ENCODE peak calls at places on chromosomes 16 and 17, in six cellular contexts. S, Z, Q, E, M and I are unnamed samples.

GRCh38 chr17:7466644-7467341 is 12.6 kb downstream of the ZBTB4 start:
- DNase-seq in S (no peak), Z (no peak), Q (no peak), E (no peak), M (no peak), I (no peak)

GRCh38 chr16:1158456-1159324 is 5.8 kb downstream of the CACNA1H start:
- DNase-seq in S (no peak), Z (no peak), Q (no peak), E (no peak), M (no peak), I (no peak)

GRCh38 chr16:49484454-49484853 is 110.8 kb downstream of the C16orf78 start:
- DNase-seq in S (peak; percentile 43), Z (peak; percentile 41), Q (no peak), E (peak; percentile 27), M (peak; percentile 21), I (no peak)

GRCh38 chr16:11439790-11440656 is 94.8 kb downstream of the RMI2 start:
- DNase-seq in S (no peak), Z (no peak), Q (peak; percentile 18), E (no peak), M (no peak), I (no peak)

GRCh38 chr16:11949527-11949926 is 7.7 kb upstream of the NPIPB2 start:
- DNase-seq in S (peak; percentile 61), Z (peak; percentile 67), Q (peak; percentile 62), E (peak; percentile 16), M (peak; percentile 87), I (peak; percentile 35)

GRCh38 chr16:66662445-66663194 is 33.9 kb downstream of the CMTM4 start:
- DNase-seq in S (peak; percentile 29), Z (peak; percentile 68), Q (peak; percentile 56), E (peak; percentile 10), M (peak; percentile 81), I (no peak)

GRCh38 chr16:2470603-2471015 is 488 bp upstream of the NTN3 start:
- DNase-seq in S (no peak), Z (no peak), Q (peak; percentile 41), E (no peak), M (no peak), I (no peak)

GRCh38 chr16:21952040-21952792 is 945 bp upstream of the UQCRC2 start:
- DNase-seq in S (peak; percentile 70), Z (peak; percentile 75), Q (peak; percentile 78), E (peak; percentile 65), M (peak; percentile 72), I (peak; percentile 66)

GRCh38 chr17:82237083-82237745 is 8.4 kb downstream of the SLC16A3 start:
- DNase-seq in S (no peak), Z (no peak), Q (no peak), E (no peak), M (no peak), I (no peak)

GRCh38 chr17:80253631-80254395 is 6.8 kb upstream of the RNF213 start:
- DNase-seq in S (no peak), Z (no peak), Q (no peak), E (no peak), M (no peak), I (no peak)

GRCh38 chr16:7206469-7206868 is 126.2 kb upstream of the RBFOX1 start:
- DNase-seq in S (no peak), Z (no peak), Q (no peak), E (no peak), M (no peak), I (no peak)

GRCh38 chr16:70331588-70332358 is 14.9 kb upstream of the DDX19A start:
- DNase-seq in S (no peak), Z (peak; percentile 26), Q (no peak), E (no peak), M (no peak), I (no peak)

GRCh38 chr16:47886631-47887415 is 269.0 kb downstream of the ABCC12 start:
- DNase-seq in S (no peak), Z (no peak), Q (no peak), E (no peak), M (peak; percentile 29), I (no peak)

GRCh38 chr16:66898207-66898606 is 17.9 kb downstream of the PDP2 start:
- DNase-seq in S (no peak), Z (no peak), Q (no peak), E (no peak), M (no peak), I (no peak)

GRCh38 chr17:149231-149630 is 11.9 kb downstream of the SCGB1C2 start:
- DNase-seq in S (no peak), Z (no peak), Q (no peak), E (no peak), M (no peak), I (no peak)

GRCh38 chr17:57694051-57694450 is 51.0 kb downstream of the CCDC182 start:
- DNase-seq in S (no peak), Z (no peak), Q (no peak), E (no peak), M (no peak), I (no peak)

GRCh38 chr17:57935833-57936807 is 19.1 kb downstream of the CUEDC1 start:
- DNase-seq in S (peak; percentile 44), Z (peak; percentile 76), Q (no peak), E (peak; percentile 88), M (peak; percentile 83), I (no peak)

GRCh38 chr17:7897773-7898172 is 9.2 kb downstream of the CHD3 start:
- DNase-seq in S (no peak), Z (peak; percentile 42), Q (peak; percentile 72), E (peak; percentile 13), M (peak; percentile 80), I (no peak)

GRCh38 chr16:3182608-3183444 is 5.2 kb upstream of the OR1F1 start:
- DNase-seq in S (peak; percentile 70), Z (no peak), Q (peak; percentile 88), E (no peak), M (no peak), I (no peak)

GRCh38 chr17:41740506-41740905 is 6.1 kb upstream of the HAP1 start:
- DNase-seq in S (no peak), Z (no peak), Q (no peak), E (no peak), M (no peak), I (no peak)

GRCh38 chr16:90026135-90026534 is 6.9 kb upstream of the DBNDD1 start:
- DNase-seq in S (no peak), Z (no peak), Q (no peak), E (no peak), M (no peak), I (no peak)

GRCh38 chr17:56110463-56111138 is 42.7 kb upstream of the ANKFN1 start:
- DNase-seq in S (no peak), Z (no peak), Q (peak; percentile 22), E (no peak), M (no peak), I (no peak)

GRCh38 chr17:57597531-57598453 is 147.3 kb downstream of the CCDC182 start:
- DNase-seq in S (peak; percentile 87), Z (peak; percentile 80), Q (peak; percentile 82), E (peak; percentile 43), M (peak; percentile 85), I (no peak)

GRCh38 chr17:42509916-42510315 is 26.1 kb upstream of the NAGLU start:
- DNase-seq in S (no peak), Z (no peak), Q (no peak), E (no peak), M (no peak), I (no peak)

GRCh38 chr16:9845661-9846361 is 336.4 kb downstream of the GRIN2A start:
- DNase-seq in S (no peak), Z (no peak), Q (peak; percentile 9), E (no peak), M (no peak), I (no peak)

GRCh38 chr17:17745476-17746455 is 64.5 kb downstream of the RAI1 start:
- DNase-seq in S (no peak), Z (no peak), Q (no peak), E (peak; percentile 49), M (peak; percentile 61), I (no peak)

GRCh38 chr17:79294459-79295071 is 219.9 kb downstream of the ENGASE start:
- DNase-seq in S (peak; percentile 42), Z (peak; percentile 51), Q (peak; percentile 49), E (peak; percentile 18), M (no peak), I (no peak)

GRCh38 chr17:49035470-49036269 is 38.5 kb downstream of the IGF2BP1 start:
- DNase-seq in S (no peak), Z (no peak), Q (peak; percentile 67), E (no peak), M (no peak), I (no peak)

GRCh38 chr16:52591441-52592215 is 44.7 kb upstream of the TOX3 start:
- DNase-seq in S (no peak), Z (no peak), Q (no peak), E (no peak), M (peak; percentile 3), I (no peak)

GRCh38 chr17:80858301-80859003 is 133.2 kb upstream of the CHMP6 start:
- DNase-seq in S (no peak), Z (no peak), Q (no peak), E (no peak), M (no peak), I (no peak)